ENCODE peak calls at places on chromosomes 1 and 21, in five cellular contexts. E is AG04450, Y is psoas muscle, A is heart left ventricle, K is uterus. X is an unnamed sample.

GRCh38 chr1:226938903-226939438 is 1.1 kb upstream of the COQ8A start:
- DNase-seq in K (no peak), E (no peak), Y (no peak), A (no peak), X (no peak)

GRCh38 chr1:7296968-7297367 is 474.1 kb upstream of the VAMP3 start:
- DNase-seq in E (no peak), A (no peak), K (no peak), Y (no peak), X (no peak)

GRCh38 chr1:16243936-16244649 is 7.1 kb upstream of the CPLANE2 start:
- DNase-seq in A (peak), E (peak), K (peak), Y (peak), X (peak)

GRCh38 chr1:68119445-68119844 is 69.0 kb upstream of the DIRAS3 start:
- DNase-seq in A (no peak), Y (no peak), E (no peak), K (no peak), X (no peak)

GRCh38 chr21:43836616-43837015 is 28.4 kb upstream of the AGPAT3 start:
- DNase-seq in A (no peak), E (no peak), K (no peak), Y (no peak), X (no peak)

GRCh38 chr1:59044535-59045121 is 252.3 kb upstream of the FGGY start:
- DNase-seq in A (no peak), Y (no peak), K (no peak), E (no peak), X (no peak)

GRCh38 chr1:101203812-101204540 is 32.8 kb upstream of the S1PR1 start:
- DNase-seq in A (peak), Y (no peak), E (no peak), K (no peak), X (no peak)

GRCh38 chr1:208506812-208507211 is 262.6 kb upstream of the PLXNA2 start:
- DNase-seq in Y (no peak), K (no peak), E (no peak), A (no peak), X (no peak)

GRCh38 chr1:225987491-225988316 is 11.4 kb downstream of the SDE2 start:
- DNase-seq in A (no peak), Y (no peak), K (no peak), E (peak), X (no peak)

GRCh38 chr1:229718177-229718576 is 92.1 kb downstream of the URB2 start:
- DNase-seq in K (no peak), Y (no peak), E (no peak), A (no peak), X (no peak)

GRCh38 chr1:17307329-17307728 is 668 bp upstream of the PADI4 start:
- DNase-seq in A (no peak), K (no peak), Y (no peak), E (no peak), X (no peak)

GRCh38 chr1:12654004-12654567 is 10.2 kb downstream of the AADACL4 start:
- DNase-seq in Y (no peak), K (no peak), A (no peak), E (no peak), X (no peak)

GRCh38 chr21:17514124-17514481 is 1.3 kb downstream of the CXADR start:
- DNase-seq in K (no peak), A (no peak), Y (no peak), E (no peak), X (no peak)

GRCh38 chr1:101259744-101260148 is 22.9 kb downstream of the S1PR1 start:
- DNase-seq in A (no peak), E (no peak), K (no peak), Y (no peak), X (no peak)

GRCh38 chr1:87072431-87072830 is 158.0 kb downstream of the HS2ST1 start:
- DNase-seq in A (no peak), E (no peak), Y (no peak), K (no peak), X (no peak)

GRCh38 chr1:167105841-167106461 is 12.1 kb downstream of the STYXL2 start:
- DNase-seq in E (no peak), A (no peak), Y (no peak), K (no peak), X (no peak)

GRCh38 chr21:28936036-28936435 is 56.6 kb downstream of the LTN1 start:
- DNase-seq in E (no peak), K (no peak), A (no peak), Y (no peak), X (no peak)

GRCh38 chr1:33378976-33379375 is 51.9 kb downstream of the PHC2 start:
- DNase-seq in A (no peak), Y (no peak), K (no peak), E (no peak), X (no peak)

GRCh38 chr1:210743038-210743437 is 390.9 kb downstream of the KCNH1 start:
- DNase-seq in K (no peak), E (no peak), A (no peak), Y (no peak), X (no peak)

GRCh38 chr1:198741744-198742143 is 102.9 kb downstream of the PTPRC start:
- DNase-seq in Y (peak), K (no peak), E (peak), A (no peak), X (no peak)

GRCh38 chr1:23529146-23530088 is 1.6 kb downstream of the E2F2 start:
- DNase-seq in K (no peak), A (no peak), Y (no peak), E (no peak), X (no peak)

GRCh38 chr1:226736908-226737818 is 1.9 kb downstream of the ITPKB start:
- DNase-seq in Y (peak), K (no peak), E (no peak), A (peak), X (peak)

GRCh38 chr1:63935148-63935547 is 161.3 kb downstream of the ROR1 start:
- DNase-seq in E (no peak), K (no peak), A (no peak), Y (no peak), X (no peak)

GRCh38 chr21:43273708-43274021 is 104.9 kb downstream of the CRYAA start:
- DNase-seq in A (no peak), Y (no peak), E (no peak), K (no peak), X (no peak)

GRCh38 chr1:9361630-9362256 is 69.0 kb downstream of the SPSB1 start:
- DNase-seq in K (no peak), E (no peak), Y (no peak), A (no peak), X (no peak)
- H3K27ac ChIP-seq in K (peak), E (peak), Y (peak), A (no peak), X (peak)

DNA sequence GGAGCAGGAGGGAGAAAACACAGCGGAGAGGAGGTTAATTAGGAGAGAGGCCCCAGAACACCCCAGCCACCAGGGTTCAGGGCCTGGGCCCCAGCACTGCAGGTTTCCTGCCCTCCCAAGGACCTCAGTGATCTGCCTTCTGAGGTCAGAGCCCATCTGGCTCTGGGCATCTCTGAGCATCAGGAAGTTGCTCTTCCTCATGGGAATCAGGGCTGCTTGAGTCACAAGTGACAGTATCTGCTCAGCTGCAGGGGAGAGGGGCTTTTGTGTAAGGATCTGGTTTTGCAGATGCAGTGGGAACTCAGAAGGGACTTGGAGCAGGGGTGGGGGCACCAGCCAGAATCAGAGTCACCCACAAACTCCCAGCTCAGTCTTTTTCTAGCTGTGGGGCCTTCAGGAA is 472.1 kb downstream of the PTPRU start:
- DNase-seq in E (no peak), Y (peak), K (no peak), A (no peak), X (no peak)
- H3K27ac ChIP-seq in E (peak), Y (no peak), K (no peak), A (no peak), X (no peak)

GRCh38 chr1:230867119-230867902 is 1.0 kb downstream of the C1orf198 start:
- DNase-seq in A (no peak), Y (no peak), K (no peak), E (no peak), X (no peak)

GRCh38 chr1:230869499-230869898 is 1.2 kb upstream of the C1orf198 start:
- DNase-seq in K (no peak), Y (no peak), E (no peak), A (no peak), X (no peak)

GRCh38 chr1:230868736-230869385 is 540 bp upstream of the C1orf198 start:
- DNase-seq in Y (peak), K (no peak), E (no peak), A (peak), X (peak)

GRCh38 chr1:230866171-230866811 is 2.0 kb downstream of the C1orf198 start:
- DNase-seq in K (no peak), E (no peak), A (no peak), Y (no peak), X (no peak)

GRCh38 chr1:230867903-230868735 is at the start of gene C1orf198:
- DNase-seq in K (peak), E (no peak), A (peak), Y (peak), X (peak)
- H3K27ac ChIP-seq in K (peak), E (peak), A (peak), Y (peak), X (peak)

GRCh38 chr1:184647471-184647870 is 107.2 kb downstream of the EDEM3 start:
- DNase-seq in E (no peak), A (no peak), K (no peak), Y (no peak), X (no peak)
- H3K27ac ChIP-seq in E (peak), A (no peak), K (no peak), Y (no peak), X (no peak)

DNA sequence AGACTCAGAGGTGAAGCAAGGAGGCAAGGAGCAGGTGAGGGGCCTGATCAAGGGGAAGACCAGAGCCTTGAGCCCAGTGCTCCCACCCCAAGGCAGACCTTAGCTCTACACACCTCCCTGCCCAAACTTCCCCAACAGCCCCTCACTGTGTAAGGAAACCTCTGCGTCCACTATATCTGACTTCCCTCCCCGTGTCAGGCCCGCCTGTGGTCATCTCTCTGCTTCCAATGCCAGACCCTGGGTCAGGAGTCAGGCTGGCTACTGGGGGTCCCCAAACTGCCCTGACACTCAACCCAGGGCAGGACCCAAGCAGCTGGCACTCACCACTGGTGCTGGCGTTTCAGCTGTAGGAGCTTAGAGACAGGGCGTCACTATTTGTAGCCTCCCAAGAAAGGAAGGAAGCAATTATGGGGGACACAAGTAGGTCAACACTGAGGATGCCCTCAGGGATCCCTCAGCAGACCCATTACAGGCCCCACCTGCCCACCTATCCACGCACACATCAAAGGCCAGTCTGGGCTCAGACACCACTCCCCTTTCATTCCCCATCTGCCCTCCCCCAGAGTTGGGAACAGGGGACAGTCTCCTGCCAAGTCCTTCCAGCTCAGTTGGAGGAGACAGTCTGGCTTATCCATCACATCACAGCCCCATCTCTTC is 811 bp upstream of the S100A3 start:
- DNase-seq in A (no peak), Y (peak), E (no peak), K (no peak), X (no peak)
- H3K27ac ChIP-seq in A (peak), Y (peak), E (peak), K (peak), X (no peak)

GRCh38 chr1:26279598-26280332 is at the start of gene SH3BGRL3:
- DNase-seq in K (peak), A (peak), Y (peak), E (peak), X (peak)

GRCh38 chr1:26282694-26283019 is 2.8 kb downstream of the SH3BGRL3 start:
- DNase-seq in E (no peak), K (no peak), A (no peak), Y (no peak), X (no peak)

GRCh38 chr1:26280333-26281042 is 602 bp downstream of the SH3BGRL3 start:
- DNase-seq in Y (no peak), K (peak), A (no peak), E (no peak), X (no peak)

GRCh38 chr1:26281971-26282693 is 2.2 kb downstream of the SH3BGRL3 start:
- DNase-seq in A (no peak), E (peak), Y (no peak), K (no peak), X (no peak)

DNA sequence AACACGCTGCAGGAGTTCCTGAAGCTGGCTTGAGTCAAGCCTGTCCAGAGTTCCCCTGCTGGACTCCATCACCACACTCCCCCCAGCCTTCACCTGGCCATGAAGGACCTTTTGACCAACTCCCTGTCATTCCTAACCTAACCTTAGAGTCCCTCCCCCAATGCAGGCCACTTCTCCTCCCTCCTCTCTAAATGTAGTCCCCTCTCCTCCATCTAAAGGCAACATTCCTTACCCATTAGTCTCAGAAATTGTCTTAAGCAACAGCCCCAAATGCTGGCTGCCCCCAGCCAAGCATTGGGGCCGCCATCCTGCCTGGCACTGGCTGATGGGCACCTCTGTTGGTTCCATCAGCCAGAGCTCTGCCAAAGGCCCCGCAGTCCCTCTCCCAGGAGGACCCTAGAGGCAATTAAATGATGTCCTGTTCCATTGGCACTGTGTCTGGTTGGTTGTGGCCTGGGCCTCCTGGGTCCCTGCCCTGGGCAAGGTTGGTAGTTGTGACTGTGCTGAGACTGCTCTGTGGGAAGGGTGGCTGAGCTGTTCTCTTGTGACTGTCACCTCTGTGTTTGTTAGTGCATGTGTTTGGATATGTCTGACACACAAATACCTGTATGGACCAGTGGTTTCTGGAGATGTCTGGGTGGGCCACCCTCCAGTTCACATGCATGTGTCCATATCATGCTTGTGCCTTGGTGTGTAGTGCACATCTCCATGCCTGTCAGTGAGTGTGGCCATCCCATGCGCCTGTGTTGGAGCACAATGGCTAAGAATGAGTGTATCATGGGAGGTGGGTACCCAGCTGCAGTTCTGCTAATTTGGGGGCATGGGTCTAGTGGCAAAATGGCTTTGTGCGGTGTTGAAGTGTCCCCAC is 1.4 kb downstream of the SH3BGRL3 start:
- DNase-seq in K (no peak), Y (no peak), A (no peak), E (no peak), X (no peak)
- H3K27ac ChIP-seq in K (peak), Y (peak), A (peak), E (peak), X (no peak)

DNA sequence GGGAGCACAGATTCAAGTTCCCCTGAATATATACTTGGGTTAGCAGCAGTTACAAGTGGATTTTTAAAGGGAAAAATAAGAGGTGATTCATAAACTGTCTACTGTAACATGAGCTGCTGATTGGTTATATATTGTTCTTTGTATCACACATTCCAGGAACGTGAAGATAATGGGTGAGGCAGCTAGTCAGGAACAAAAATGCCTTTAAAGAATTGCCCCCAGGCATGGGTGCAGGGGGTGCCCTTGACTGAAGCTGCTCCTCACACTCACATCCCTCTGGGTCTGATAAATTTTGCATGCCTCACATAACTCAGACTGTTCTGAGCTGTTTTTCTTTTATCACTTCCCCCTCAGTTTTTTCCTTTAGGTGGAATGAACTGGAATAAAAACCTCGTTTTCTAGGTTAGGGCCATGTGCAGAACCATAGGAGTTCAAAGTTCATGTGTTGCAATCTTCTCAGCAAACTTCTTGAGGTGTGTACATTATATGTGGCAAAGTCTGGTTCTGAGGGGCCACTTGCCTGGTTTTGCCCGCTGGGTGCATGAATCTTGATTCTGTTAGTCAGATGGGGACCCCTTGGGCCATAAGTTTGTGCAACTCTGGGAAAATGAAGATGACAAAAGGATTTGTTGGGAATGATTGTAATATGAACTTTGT is 21.1 kb downstream of the TBX19 start:
- DNase-seq in Y (no peak), E (no peak), K (no peak), A (no peak), X (no peak)
- H3K27ac ChIP-seq in Y (no peak), E (no peak), K (no peak), A (no peak), X (no peak)

DNA sequence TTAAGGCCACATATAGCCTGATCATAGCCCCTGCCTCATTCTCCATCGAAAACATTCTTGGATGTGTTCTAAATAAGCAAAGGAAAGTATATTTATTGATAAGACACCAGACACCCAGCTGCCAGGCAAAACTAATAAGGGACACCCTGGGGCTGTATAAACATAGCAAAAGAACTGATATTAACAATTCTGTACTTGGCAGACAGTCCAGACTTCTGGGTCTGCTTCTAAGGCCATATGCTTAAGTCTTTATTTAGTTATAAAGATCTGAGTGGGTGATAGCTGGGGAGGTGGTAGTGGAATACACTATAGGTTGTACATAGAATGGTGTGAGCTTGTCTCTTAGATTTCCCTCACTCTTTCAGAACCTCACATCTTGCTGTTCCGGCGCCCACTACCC is 3.9 kb downstream of the CKS1B start:
- DNase-seq in E (no peak), A (no peak), Y (no peak), K (no peak), X (no peak)
- H3K27ac ChIP-seq in E (no peak), A (no peak), Y (no peak), K (no peak), X (no peak)

GRCh38 chr1:66769512-66770229 is 17.4 kb downstream of the DYNLT5 start:
- DNase-seq in A (no peak), K (no peak), Y (no peak), E (no peak), X (no peak)

GRCh38 chr1:66770240-66770639 is 18.0 kb downstream of the DYNLT5 start:
- DNase-seq in Y (no peak), K (no peak), E (no peak), A (no peak), X (no peak)

GRCh38 chr1:66775646-66776045 is 23.4 kb downstream of the DYNLT5 start:
- DNase-seq in A (no peak), E (no peak), K (no peak), Y (no peak), X (no peak)

GRCh38 chr1:66770694-66771093 is 18.4 kb downstream of the DYNLT5 start:
- DNase-seq in K (no peak), Y (no peak), E (no peak), A (no peak), X (no peak)

GRCh38 chr1:66773227-66773626 is 21.0 kb downstream of the DYNLT5 start:
- DNase-seq in E (no peak), Y (no peak), K (no peak), A (no peak), X (no peak)
- H3K27ac ChIP-seq in E (no peak), Y (no peak), K (no peak), A (no peak), X (no peak)

DNA sequence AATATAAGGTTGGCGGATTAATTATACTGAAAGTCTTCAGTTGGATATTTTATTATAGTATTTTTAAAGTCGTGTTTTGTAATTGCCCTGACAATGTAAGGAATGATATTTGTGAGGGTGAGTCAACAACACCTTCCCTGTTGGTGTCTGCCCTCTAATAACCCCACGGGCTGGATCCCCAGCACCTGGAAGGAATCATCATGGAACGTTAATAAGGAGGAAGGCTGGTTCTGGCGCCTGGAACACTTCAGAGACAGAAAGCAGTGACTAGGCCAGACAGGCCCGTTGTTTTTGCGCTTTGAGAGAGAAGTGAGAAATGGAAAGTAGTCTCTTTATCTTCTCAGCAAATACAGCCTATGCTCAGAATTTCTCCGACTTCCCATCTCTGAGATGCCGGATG is 31.6 kb downstream of the TEX35 start:
- DNase-seq in A (no peak), K (no peak), E (no peak), Y (no peak), X (no peak)
- H3K27ac ChIP-seq in A (peak), K (peak), E (no peak), Y (no peak), X (no peak)